ENCODE peak calls at places on chromosomes 11 and 22, in eight cellular contexts. F, Q, M, W, I, T, K and C are unnamed samples.
A peak's percentile ranks its signal among the peaks of the same experiment; 100 is the strongest.

GRCh38 chr11:68574308-68574707 is 110.0 kb upstream of the GAL start:
- DNase-seq in F (no peak), Q (peak; percentile 56), M (no peak), W (no peak), I (no peak), T (no peak), K (no peak), C (no peak)

GRCh38 chr22:30078320-30079311 is 1.6 kb upstream of the HORMAD2 start:
- DNase-seq in F (no peak), Q (peak; percentile 18), M (no peak), W (no peak), I (no peak), T (no peak), K (no peak), C (peak; percentile 55)

GRCh38 chr11:117992620-117993019 is 6.4 kb downstream of the IL10RA start:
- DNase-seq in F (no peak), Q (no peak), M (no peak), W (no peak), I (no peak), T (no peak), K (no peak), C (no peak)

GRCh38 chr11:12565406-12565805 is 108.8 kb upstream of the TEAD1 start:
- DNase-seq in F (no peak), Q (no peak), M (no peak), W (no peak), I (no peak), T (no peak), K (no peak), C (no peak)

GRCh38 chr11:119148855-119149370 is at the start of gene ABCG4:
- DNase-seq in F (peak; percentile 48), Q (no peak), M (peak; percentile 25), W (no peak), I (no peak), T (no peak), K (no peak), C (peak; percentile 19)

GRCh38 chr22:27405672-27406388 is 395.7 kb downstream of the MN1 start:
- DNase-seq in F (peak; percentile 68), Q (peak; percentile 43), M (peak; percentile 46), W (no peak), I (no peak), T (peak; percentile 43), K (peak; percentile 52), C (no peak)

GRCh38 chr11:61021661-61022212 is 50.3 kb downstream of the CD6 start:
- DNase-seq in F (no peak), Q (peak; percentile 20), M (peak; percentile 60), W (no peak), I (no peak), T (no peak), K (peak; percentile 77), C (peak; percentile 92)

GRCh38 chr22:20629401-20629800 is 122.0 kb downstream of the MED15 start:
- DNase-seq in F (no peak), Q (no peak), M (no peak), W (no peak), I (no peak), T (no peak), K (no peak), C (no peak)

GRCh38 chr11:36282926-36283325 is 6.3 kb downstream of the COMMD9 start:
- DNase-seq in F (no peak), Q (no peak), M (no peak), W (no peak), I (no peak), T (no peak), K (peak; percentile 5), C (no peak)

GRCh38 chr11:31641477-31642062 is 132.0 kb downstream of the ELP4 start:
- DNase-seq in F (no peak), Q (peak; percentile 48), M (peak; percentile 4), W (no peak), I (no peak), T (peak; percentile 41), K (peak; percentile 27), C (no peak)

DNA sequence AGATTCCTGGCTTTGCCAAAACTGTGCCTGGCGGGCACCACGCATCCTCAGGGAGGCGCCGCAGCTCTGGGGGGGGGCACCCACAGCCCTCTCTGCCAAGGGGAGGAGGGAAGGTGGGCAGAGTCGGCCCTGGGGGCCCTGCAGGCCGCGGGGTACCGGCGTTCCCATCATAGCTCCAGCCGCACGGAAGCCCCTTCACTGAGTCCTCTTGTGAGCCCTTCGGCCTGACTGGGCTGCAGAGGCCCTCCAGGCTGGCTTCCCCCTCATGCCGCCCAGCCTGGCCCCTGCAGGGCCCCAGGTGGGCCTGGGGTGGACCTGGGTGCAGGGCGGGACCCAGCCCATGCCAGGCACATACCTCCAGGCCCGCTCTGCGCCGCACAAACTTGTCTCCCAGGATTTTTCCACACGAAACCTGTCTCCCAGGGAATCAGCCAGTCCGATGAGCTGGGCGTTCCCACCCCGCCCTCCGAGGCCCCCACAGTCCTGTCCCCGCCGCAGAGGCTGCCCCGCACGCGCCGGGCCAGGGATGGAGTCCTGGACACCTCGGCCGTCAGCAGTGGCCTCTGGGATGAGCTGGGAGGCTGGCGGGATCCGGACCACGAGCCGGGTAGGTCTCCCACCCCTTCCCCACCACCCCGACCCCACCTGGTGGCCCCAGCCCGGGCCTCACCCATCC is 1.8 kb upstream of the PKP3 start:
- DNase-seq in F (no peak), Q (no peak), M (no peak), W (no peak), I (no peak), T (no peak), K (no peak), C (no peak)
- H3K4me3 ChIP-seq in F (no peak overlapping the region), Q (no peak overlapping the region), M (no peak overlapping the region), W (no peak overlapping the region), I (no peak overlapping the region), T (no peak overlapping the region), K (no peak overlapping the region), C (no peak overlapping the region)

GRCh38 chr11:43397251-43397650 is 38.5 kb downstream of the TTC17 start:
- DNase-seq in F (no peak), Q (no peak), M (no peak), W (no peak), I (no peak), T (no peak), K (no peak), C (no peak)
- H3K36me3 ChIP-seq in F (peaks cover 97% of the 10 kb centered on the region), Q (peaks cover 5% of the 10 kb centered on the region), M (peaks cover 81% of the 10 kb centered on the region), W (peaks cover 49% of the 10 kb centered on the region), I (peaks cover 59% of the 10 kb centered on the region), T (peaks cover 9% of the 10 kb centered on the region), K (peaks cover 4% of the 10 kb centered on the region), C (peaks cover 55% of the 10 kb centered on the region)

GRCh38 chr22:29022101-29022817 is 39.4 kb downstream of the C22orf31 start:
- DNase-seq in F (no peak), Q (no peak), M (no peak), W (no peak), I (no peak), T (no peak), K (no peak), C (no peak)

GRCh38 chr22:29014773-29015172 is 46.9 kb downstream of the C22orf31 start:
- DNase-seq in F (no peak), Q (no peak), M (no peak), W (no peak), I (no peak), T (no peak), K (no peak), C (no peak)

GRCh38 chr22:29014301-29014700 is 47.3 kb downstream of the C22orf31 start:
- DNase-seq in F (no peak), Q (no peak), M (no peak), W (no peak), I (no peak), T (no peak), K (no peak), C (no peak)

GRCh38 chr22:29016067-29016938 is 45.3 kb downstream of the C22orf31 start:
- DNase-seq in F (no peak), Q (no peak), M (peak; percentile 14), W (no peak), I (no peak), T (no peak), K (no peak), C (no peak)

GRCh38 chr22:29018293-29019189 is 43.1 kb downstream of the C22orf31 start:
- DNase-seq in F (no peak), Q (no peak), M (no peak), W (no peak), I (no peak), T (no peak), K (no peak), C (no peak)
- H3K4me3 ChIP-seq in F (no peak overlapping the region), Q (no peak overlapping the region), M (no peak overlapping the region), W (no peak overlapping the region), I (no peak overlapping the region), T (no peak overlapping the region), K (no peak overlapping the region), C (no peak overlapping the region)

DNA sequence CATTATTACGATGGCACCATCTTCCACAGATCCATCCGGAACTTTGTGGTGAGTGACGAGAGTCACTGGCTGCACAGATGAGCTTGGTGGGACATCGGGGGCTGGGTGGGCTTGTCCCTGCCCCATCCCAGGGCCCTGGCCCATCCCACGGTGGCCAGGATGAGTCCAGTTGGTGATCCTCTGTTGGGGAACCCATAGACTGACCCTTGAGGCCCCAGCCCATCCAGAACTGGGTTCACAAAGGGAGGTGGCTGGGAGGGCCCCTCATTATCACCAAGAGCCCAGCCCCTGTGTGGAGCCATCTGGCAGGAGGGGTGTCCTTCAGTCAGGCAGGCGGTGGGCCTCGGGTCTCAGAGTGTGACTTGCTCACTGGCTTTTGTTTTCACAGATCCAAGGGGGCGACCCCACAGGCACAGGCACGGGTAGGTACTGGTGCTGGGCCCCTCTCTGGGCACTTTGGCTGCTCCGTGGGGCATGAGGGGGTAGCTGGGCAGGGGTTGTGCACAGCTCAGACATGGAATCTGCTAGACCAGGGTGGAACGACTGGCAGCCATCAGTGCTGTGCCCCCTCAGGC is 22.0 kb downstream of the PPIL2 start:
- DNase-seq in F (no peak), Q (no peak), M (no peak), W (no peak), I (no peak), T (no peak), K (no peak), C (no peak)
- H3K36me3 ChIP-seq in F (peaks cover 93% of the 10 kb centered on the region), Q (peaks cover 27% of the 10 kb centered on the region), M (peaks cover 75% of the 10 kb centered on the region), W (peaks cover 49% of the 10 kb centered on the region), I (no peaks in the 10 kb centered on the region), T (peaks cover 41% of the 10 kb centered on the region), K (peaks cover 8% of the 10 kb centered on the region), C (peaks cover 43% of the 10 kb centered on the region)

DNA sequence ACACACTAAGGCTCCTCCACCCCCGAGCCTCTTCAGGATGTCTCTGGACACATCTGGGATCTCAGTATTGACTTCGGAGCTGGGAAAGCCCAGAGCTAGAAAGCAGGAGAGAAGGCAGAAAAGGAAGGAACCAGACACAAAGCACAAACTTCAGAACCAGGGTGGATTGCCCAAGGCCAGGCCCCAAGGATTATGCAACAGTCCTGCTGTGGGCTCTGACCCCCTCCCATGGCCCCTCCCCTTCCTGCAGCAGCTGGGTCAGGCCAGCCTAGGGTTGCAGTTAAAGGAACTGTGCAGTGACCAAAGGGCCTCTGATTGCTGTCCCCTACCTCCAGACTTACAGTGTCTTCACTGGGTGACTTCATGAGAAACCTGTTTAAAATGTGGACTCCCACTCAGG is 5.3 kb downstream of the KCNE3 start:
- DNase-seq in F (peak; percentile 74), Q (no peak), M (no peak), W (peak; percentile 16), I (no peak), T (no peak), K (peak; percentile 69), C (no peak)
- H3K4me3 ChIP-seq in F (no peak overlapping the region), Q (no peak overlapping the region), M (no peak overlapping the region), W (peak overlapping the region; percentile 8), I (no peak overlapping the region), T (no peak overlapping the region), K (no peak overlapping the region), C (no peak overlapping the region)

GRCh38 chr22:19396934-19397728 is 34.4 kb downstream of the HIRA start:
- DNase-seq in F (no peak), Q (no peak), M (no peak), W (no peak), I (no peak), T (no peak), K (no peak), C (no peak)
- H3K36me3 ChIP-seq in F (peaks cover 99% of the 10 kb centered on the region), Q (peaks cover 35% of the 10 kb centered on the region), M (peaks cover 93% of the 10 kb centered on the region), W (peaks cover 55% of the 10 kb centered on the region), I (peaks cover 3% of the 10 kb centered on the region), T (peaks cover 27% of the 10 kb centered on the region), K (peaks cover 16% of the 10 kb centered on the region), C (peaks cover 61% of the 10 kb centered on the region)

GRCh38 chr22:38135133-38135706 is 24.7 kb upstream of the BAIAP2L2 start:
- DNase-seq in F (no peak), Q (peak; percentile 94), M (no peak), W (no peak), I (no peak), T (peak; percentile 54), K (no peak), C (no peak)
- H3K4me3 ChIP-seq in F (no peak overlapping the region), Q (no peak overlapping the region), M (no peak overlapping the region), W (no peak overlapping the region), I (no peak overlapping the region), T (no peak overlapping the region), K (no peak overlapping the region), C (no peak overlapping the region)